ENCODE peak calls at places on chromosomes 12 and 14, in four cellular contexts. One of them, this sample, is unnamed.

GRCh38 chr12:67710582-67710981 is 62.0 kb downstream of the DYRK2 start:
- DNase-seq in HepG2: peak
- DNase-seq in K562: no peak
- DNase-seq in A549: peak
- DNase-seq in this sample: peak

GRCh38 chr12:51323317-51323960 is 535 bp downstream of the BIN2 start:
- DNase-seq in HepG2: no peak
- DNase-seq in K562: no peak
- DNase-seq in A549: no peak
- DNase-seq in this sample: no peak

GRCh38 chr14:101101456-101102056 is 198.0 kb upstream of the RTL1 start:
- DNase-seq in HepG2: no peak
- DNase-seq in K562: no peak
- DNase-seq in A549: no peak
- DNase-seq in this sample: no peak

GRCh38 chr12:41151789-41152188 is 36.3 kb upstream of the PDZRN4 start:
- DNase-seq in HepG2: no peak
- DNase-seq in K562: no peak
- DNase-seq in A549: peak
- DNase-seq in this sample: no peak

GRCh38 chr12:104320627-104321024 is 17.1 kb downstream of the EID3 start:
- DNase-seq in HepG2: no peak
- DNase-seq in K562: no peak
- DNase-seq in A549: no peak
- DNase-seq in this sample: no peak

GRCh38 chr12:1993341-1993740 is 10.9 kb downstream of the DCP1B start:
- DNase-seq in HepG2: peak
- DNase-seq in K562: no peak
- DNase-seq in A549: no peak
- DNase-seq in this sample: no peak

GRCh38 chr12:2749580-2749979 is 45.2 kb upstream of the FKBP4 start:
- DNase-seq in HepG2: no peak
- DNase-seq in K562: no peak
- DNase-seq in A549: no peak
- DNase-seq in this sample: no peak

GRCh38 chr12:80129895-80130535 is 30.7 kb downstream of the OTOGL start:
- DNase-seq in HepG2: no peak
- DNase-seq in K562: no peak
- DNase-seq in A549: no peak
- DNase-seq in this sample: no peak

GRCh38 chr12:59067068-59067467 is 146.8 kb upstream of the LRIG3 start:
- DNase-seq in HepG2: no peak
- DNase-seq in K562: no peak
- DNase-seq in A549: no peak
- DNase-seq in this sample: no peak

GRCh38 chr12:14260011-14260993 is 105.2 kb upstream of the ATF7IP start:
- DNase-seq in HepG2: peak
- DNase-seq in K562: peak
- DNase-seq in A549: no peak
- DNase-seq in this sample: no peak

GRCh38 chr14:103910262-103910935 is 17.9 kb upstream of the TDRD9 start:
- DNase-seq in HepG2: peak
- DNase-seq in K562: peak
- DNase-seq in A549: peak
- DNase-seq in this sample: peak

GRCh38 chr12:46160081-46160980 is 108.5 kb downstream of the SLC38A1 start:
- DNase-seq in HepG2: no peak
- DNase-seq in K562: no peak
- DNase-seq in A549: no peak
- DNase-seq in this sample: no peak

GRCh38 chr14:60332046-60332399 is 83.0 kb downstream of the PPM1A start:
- DNase-seq in HepG2: no peak
- DNase-seq in K562: no peak
- DNase-seq in A549: no peak
- DNase-seq in this sample: no peak

GRCh38 chr12:93573552-93574223 is 1.2 kb downstream of the SOCS2 start:
- DNase-seq in HepG2: no peak
- DNase-seq in K562: peak
- DNase-seq in A549: no peak
- DNase-seq in this sample: no peak

GRCh38 chr12:54988402-54989054 is 4.0 kb upstream of the TESPA1 start:
- DNase-seq in HepG2: no peak
- DNase-seq in K562: peak
- DNase-seq in A549: no peak
- DNase-seq in this sample: no peak

GRCh38 chr14:100446572-100446971 is 123.4 kb downstream of the SLC25A47 start:
- DNase-seq in HepG2: no peak
- DNase-seq in K562: peak
- DNase-seq in A549: no peak
- DNase-seq in this sample: no peak

GRCh38 chr14:30210630-30211029 is 283.0 kb upstream of the PRKD1 start:
- DNase-seq in HepG2: no peak
- DNase-seq in K562: no peak
- DNase-seq in A549: no peak
- DNase-seq in this sample: no peak

DNA sequence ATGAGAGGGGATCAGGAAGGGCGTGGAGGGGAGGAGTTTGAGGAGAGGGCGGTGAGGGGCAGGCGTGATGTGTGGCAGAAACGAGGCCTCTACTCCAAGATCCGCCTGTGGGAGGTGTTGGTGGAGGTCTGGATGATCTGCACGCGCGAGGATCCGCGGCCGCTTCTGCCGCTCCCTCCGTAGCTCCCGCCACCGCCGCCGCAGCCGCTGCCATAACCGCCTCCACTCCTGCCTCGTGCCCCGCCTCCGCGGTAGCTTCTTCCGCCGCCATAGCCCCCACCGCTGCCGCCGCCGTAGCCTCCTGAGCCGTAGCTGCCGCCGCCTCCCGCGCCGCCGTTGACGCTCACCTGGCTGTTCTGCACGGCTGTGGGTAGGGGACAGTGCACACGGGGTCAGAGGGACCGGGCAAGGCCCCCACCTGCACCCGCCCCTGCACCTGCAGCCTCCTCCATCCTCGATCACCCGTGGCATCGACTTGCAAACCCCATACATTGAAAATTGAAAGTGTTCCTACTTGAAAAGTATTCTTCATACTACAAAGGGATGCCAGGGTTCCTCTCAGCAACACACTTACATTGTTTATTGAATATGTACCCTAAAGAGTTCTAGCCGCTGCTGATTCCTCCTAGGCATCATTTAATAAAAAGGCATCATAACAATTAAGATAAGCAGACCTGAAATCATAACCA is 11.0 kb upstream of the KRT1 start:
- DNase-seq in HepG2: no peak
- DNase-seq in K562: no peak
- DNase-seq in A549: no peak
- DNase-seq in this sample: no peak
- TF ChIP-seq POLR2AphosphoS2 in HepG2: no peak
- TF ChIP-seq POLR2AphosphoS2 in K562: no peak
- TF ChIP-seq POLR2AphosphoS2 in A549: no peak
- TF ChIP-seq POLR2AphosphoS2 in this sample: no peak

GRCh38 chr12:49824886-49825285 is 3.3 kb downstream of the NCKAP5L start:
- DNase-seq in HepG2: no peak
- DNase-seq in K562: no peak
- DNase-seq in A549: no peak
- DNase-seq in this sample: no peak

GRCh38 chr12:49827351-49828099 is 688 bp downstream of the NCKAP5L start:
- DNase-seq in HepG2: peak
- DNase-seq in K562: peak
- DNase-seq in A549: peak
- DNase-seq in this sample: no peak

GRCh38 chr12:49825360-49825970 is 2.7 kb downstream of the NCKAP5L start:
- DNase-seq in HepG2: no peak
- DNase-seq in K562: peak
- DNase-seq in A549: no peak
- DNase-seq in this sample: no peak

GRCh38 chr12:49824416-49824815 is 3.8 kb downstream of the NCKAP5L start:
- DNase-seq in HepG2: no peak
- DNase-seq in K562: no peak
- DNase-seq in A549: no peak
- DNase-seq in this sample: no peak

DNA sequence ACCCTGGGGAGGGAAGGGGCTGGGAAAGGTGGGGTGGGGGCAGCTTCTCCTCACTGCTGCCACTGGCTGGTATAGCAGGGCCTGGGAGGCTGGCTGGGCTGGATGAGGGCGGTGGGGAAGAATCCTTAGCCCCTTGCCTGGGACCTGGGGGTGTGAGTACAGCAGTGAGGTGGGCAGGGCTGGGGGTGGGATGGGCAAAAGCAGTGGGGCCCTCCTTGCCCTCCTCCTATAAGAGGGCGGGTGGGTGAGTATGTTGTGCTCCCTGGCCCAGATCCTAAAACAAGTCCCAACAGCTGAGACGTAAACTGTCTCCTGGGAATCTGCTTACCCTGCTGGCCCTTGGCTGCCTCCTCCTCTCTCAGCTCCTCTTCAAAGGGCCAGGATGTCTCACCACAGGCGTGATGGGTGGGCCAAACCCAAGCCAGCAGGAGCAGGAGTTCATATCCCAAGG is 2.2 kb downstream of the NCKAP5L start:
- DNase-seq in HepG2: no peak
- DNase-seq in K562: no peak
- DNase-seq in A549: no peak
- DNase-seq in this sample: no peak
- TF ChIP-seq POLR2AphosphoS2 in HepG2: no peak
- TF ChIP-seq POLR2AphosphoS2 in K562: no peak
- TF ChIP-seq POLR2AphosphoS2 in A549: no peak
- TF ChIP-seq POLR2AphosphoS2 in this sample: no peak

GRCh38 chr12:128052341-128052740 is 214.6 kb upstream of the TMEM132C start:
- DNase-seq in HepG2: no peak
- DNase-seq in K562: no peak
- DNase-seq in A549: no peak
- DNase-seq in this sample: no peak

GRCh38 chr12:128056299-128056885 is 210.6 kb upstream of the TMEM132C start:
- DNase-seq in HepG2: no peak
- DNase-seq in K562: no peak
- DNase-seq in A549: no peak
- DNase-seq in this sample: no peak

GRCh38 chr12:128057586-128057985 is 209.4 kb upstream of the TMEM132C start:
- DNase-seq in HepG2: no peak
- DNase-seq in K562: no peak
- DNase-seq in A549: no peak
- DNase-seq in this sample: no peak

GRCh38 chr12:128055567-128055966 is 211.4 kb upstream of the TMEM132C start:
- DNase-seq in HepG2: no peak
- DNase-seq in K562: no peak
- DNase-seq in A549: no peak
- DNase-seq in this sample: no peak

GRCh38 chr12:128052777-128053176 is 214.2 kb upstream of the TMEM132C start:
- DNase-seq in HepG2: no peak
- DNase-seq in K562: no peak
- DNase-seq in A549: no peak
- DNase-seq in this sample: no peak
- TF ChIP-seq POLR2AphosphoS2 in HepG2: no peak
- TF ChIP-seq POLR2AphosphoS2 in K562: no peak
- TF ChIP-seq POLR2AphosphoS2 in A549: no peak
- TF ChIP-seq POLR2AphosphoS2 in this sample: no peak

DNA sequence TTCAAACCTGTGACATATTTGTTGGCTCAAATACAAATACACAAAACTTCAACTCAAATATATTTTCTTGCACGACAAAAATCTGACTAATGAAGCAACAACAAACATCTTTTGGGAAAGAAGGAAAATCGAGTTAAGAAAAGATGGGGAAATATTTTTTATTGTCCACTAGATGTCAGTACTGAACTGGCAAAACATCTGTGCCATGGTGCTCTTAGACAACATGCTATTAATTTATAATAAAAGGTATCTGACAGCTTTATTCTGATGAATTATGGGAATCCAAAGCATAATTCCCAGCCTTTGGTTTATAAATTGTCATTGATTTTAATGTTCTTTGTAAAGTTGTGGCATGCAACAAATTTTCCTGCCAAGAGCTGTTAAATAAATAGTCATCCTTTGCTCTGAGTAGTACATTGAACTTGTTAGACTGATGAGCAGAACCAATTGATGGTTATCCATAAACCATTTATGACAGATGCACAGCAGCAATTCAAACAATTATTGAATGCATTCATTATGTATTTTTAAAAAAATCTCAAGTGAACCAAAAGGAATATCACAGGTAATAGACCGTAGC is 231.2 kb downstream of the ETNK1 start:
- DNase-seq in HepG2: peak
- DNase-seq in K562: peak
- DNase-seq in A549: peak
- DNase-seq in this sample: no peak
- TF ChIP-seq POLR2AphosphoS2 in HepG2: no peak
- TF ChIP-seq POLR2AphosphoS2 in K562: no peak
- TF ChIP-seq POLR2AphosphoS2 in A549: no peak
- TF ChIP-seq POLR2AphosphoS2 in this sample: no peak

GRCh38 chr12:19945559-19946485 is 422.5 kb upstream of the PDE3A start:
- DNase-seq in HepG2: no peak
- DNase-seq in K562: no peak
- DNase-seq in A549: peak
- DNase-seq in this sample: no peak
- TF ChIP-seq POLR2AphosphoS2 in HepG2: no peak
- TF ChIP-seq POLR2AphosphoS2 in K562: no peak
- TF ChIP-seq POLR2AphosphoS2 in A549: no peak
- TF ChIP-seq POLR2AphosphoS2 in this sample: no peak

DNA sequence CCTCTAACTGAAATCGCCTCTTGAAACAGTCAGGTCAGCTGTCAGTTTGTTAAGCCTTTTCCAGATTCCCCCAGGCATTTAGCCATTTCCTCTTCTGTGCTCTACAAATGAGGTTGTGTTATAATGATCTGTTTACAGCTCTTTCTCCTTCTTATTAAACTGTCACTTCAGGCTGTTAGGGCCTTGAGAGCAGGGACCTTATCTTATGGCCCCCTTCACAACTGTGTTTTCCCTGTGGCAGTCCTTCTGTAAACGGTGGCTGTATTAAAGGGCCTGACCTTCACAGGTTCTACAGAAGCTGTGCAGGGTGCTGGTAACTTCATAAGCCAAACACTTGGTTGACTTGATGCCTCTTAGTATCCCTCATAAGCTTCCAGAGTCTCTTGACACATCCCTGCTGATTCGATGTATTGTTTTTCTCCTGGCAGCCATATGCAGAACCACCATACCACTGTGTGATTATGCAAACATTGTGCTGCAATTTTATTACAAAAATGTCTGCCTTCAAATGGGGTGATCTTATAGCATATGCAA is 104.7 kb downstream of the PLEKHA5 start:
- DNase-seq in HepG2: no peak
- DNase-seq in K562: no peak
- DNase-seq in A549: no peak
- DNase-seq in this sample: no peak
- TF ChIP-seq POLR2AphosphoS2 in HepG2: no peak
- TF ChIP-seq POLR2AphosphoS2 in K562: no peak
- TF ChIP-seq POLR2AphosphoS2 in A549: no peak
- TF ChIP-seq POLR2AphosphoS2 in this sample: no peak

GRCh38 chr12:31729728-31730127 is 907 bp upstream of the AMN1 start:
- DNase-seq in HepG2: no peak
- DNase-seq in K562: peak
- DNase-seq in A549: no peak
- DNase-seq in this sample: no peak
- TF ChIP-seq POLR2AphosphoS2 in HepG2: no peak
- TF ChIP-seq POLR2AphosphoS2 in K562: no peak
- TF ChIP-seq POLR2AphosphoS2 in A549: no peak
- TF ChIP-seq POLR2AphosphoS2 in this sample: no peak

This sample was measured in GM12878.